ENCODE peak calls at places on chromosomes 16 and 17, in four cellular contexts. I, O, R and M are unnamed samples.

GRCh38 chr17:59804910-59805381 is 87.8 kb downstream of the TUBD1 start:
- DNase-seq in I (no peak), O (peak; percentile 42), R (no peak), M (peak; percentile 31)

GRCh38 chr17:74831442-74832146 is 28.1 kb downstream of the GRIN2C start:
- DNase-seq in O (peak; percentile 60), I (no peak), R (no peak), M (no peak)

GRCh38 chr17:50681260-50682200 is 26.2 kb downstream of the ANKRD40 start:
- DNase-seq in O (peak; percentile 94), I (no peak), R (peak; percentile 69), M (peak; percentile 79)

GRCh38 chr17:266701-267656 is 85.5 kb upstream of the DOC2B start:
- DNase-seq in I (no peak), O (peak; percentile 57), R (no peak), M (no peak)

GRCh38 chr16:65889533-65889966 is 476.9 kb upstream of the CDH5 start:
- DNase-seq in R (no peak), I (no peak), O (no peak), M (no peak)

GRCh38 chr16:2090481-2090797 is 42.7 kb downstream of the TSC2 start:
- DNase-seq in O (no peak), I (no peak), R (no peak), M (no peak)

GRCh38 chr16:2776500-2777139 is 460 bp downstream of the ELOB start:
- DNase-seq in I (peak; percentile 37), O (no peak), R (no peak), M (no peak)

GRCh38 chr17:38464251-38464722 is 36.0 kb downstream of the ARHGAP23 start:
- DNase-seq in I (no peak), R (no peak), O (peak; percentile 83), M (no peak)

GRCh38 chr16:84514874-84515835 is 10.7 kb upstream of the MEAK7 start:
- DNase-seq in O (no peak), R (peak; percentile 85), I (no peak), M (no peak)

GRCh38 chr17:75784473-75785015 is at the start of gene UNK:
- DNase-seq in I (peak; percentile 97), R (peak; percentile 99), O (peak; percentile 99), M (peak; percentile 96)

GRCh38 chr17:16449121-16449570 is 33.8 kb downstream of the TRPV2 start:
- DNase-seq in O (no peak), R (no peak), I (no peak), M (no peak)

GRCh38 chr17:58267347-58268324 is 13.1 kb downstream of the MPO start:
- DNase-seq in O (no peak), I (no peak), R (no peak), M (peak; percentile 5)

GRCh38 chr16:10521681-10522274 is 58.6 kb downstream of the EMP2 start:
- DNase-seq in O (peak; percentile 75), R (peak; percentile 79), I (peak; percentile 52), M (peak; percentile 68)

GRCh38 chr16:82061861-82062525 is 26.9 kb downstream of the HSD17B2 start:
- DNase-seq in I (no peak), O (peak; percentile 13), R (no peak), M (peak; percentile 53)

GRCh38 chr17:37465058-37465616 is 24.6 kb upstream of the DUSP14 start:
- DNase-seq in I (no peak), R (no peak), O (no peak), M (no peak)

GRCh38 chr16:74999683-75000480 is 1.1 kb downstream of the ZNRF1 start:
- DNase-seq in I (peak; percentile 78), R (peak; percentile 44), O (peak; percentile 74), M (no peak)

GRCh38 chr17:3848229-3848628 is 2.2 kb upstream of the NCBP3 start:
- DNase-seq in R (no peak), I (no peak), O (no peak), M (no peak)

GRCh38 chr16:24568392-24568791 is 29.0 kb downstream of the RBBP6 start:
- DNase-seq in R (no peak), I (no peak), O (peak; percentile 25), M (no peak)

GRCh38 chr17:70099267-70099666 is 24.2 kb downstream of the KCNJ16 start:
- DNase-seq in O (no peak), I (no peak), R (no peak), M (no peak)

GRCh38 chr17:20774472-20775135 is 195.1 kb downstream of the CDRT15L2 start:
- DNase-seq in I (no peak), R (no peak), O (no peak), M (no peak)

GRCh38 chr17:81418710-81419332 is 23.6 kb downstream of the BAHCC1 start:
- DNase-seq in O (no peak), R (no peak), I (no peak), M (no peak)
- TF ChIP-seq FOXJ3 in O (no peak), R (no peak), I (no peak), M (no peak)

GRCh38 chr16:55056585-55057520 is 126.2 kb downstream of the IRX5 start:
- DNase-seq in R (no peak), I (peak; percentile 81), O (peak; percentile 87), M (no peak)
- TF ChIP-seq FOXJ3 in R (no peak), I (no peak), O (no peak), M (no peak)

GRCh38 chr16:787978-788398 is at the start of gene RPUSD1:
- DNase-seq in I (peak; percentile 52), R (no peak), O (no peak), M (no peak)

GRCh38 chr16:787261-787966 is 767 bp downstream of the RPUSD1 start:
- DNase-seq in R (no peak), O (no peak), I (no peak), M (peak; percentile 39)

GRCh38 chr16:784431-784830 is 3.8 kb downstream of the RPUSD1 start:
- DNase-seq in I (no peak), O (no peak), R (no peak), M (no peak)

GRCh38 chr16:783404-784161 is 4.6 kb downstream of the RPUSD1 start:
- DNase-seq in O (no peak), I (no peak), R (no peak), M (peak; percentile 81)

DNA sequence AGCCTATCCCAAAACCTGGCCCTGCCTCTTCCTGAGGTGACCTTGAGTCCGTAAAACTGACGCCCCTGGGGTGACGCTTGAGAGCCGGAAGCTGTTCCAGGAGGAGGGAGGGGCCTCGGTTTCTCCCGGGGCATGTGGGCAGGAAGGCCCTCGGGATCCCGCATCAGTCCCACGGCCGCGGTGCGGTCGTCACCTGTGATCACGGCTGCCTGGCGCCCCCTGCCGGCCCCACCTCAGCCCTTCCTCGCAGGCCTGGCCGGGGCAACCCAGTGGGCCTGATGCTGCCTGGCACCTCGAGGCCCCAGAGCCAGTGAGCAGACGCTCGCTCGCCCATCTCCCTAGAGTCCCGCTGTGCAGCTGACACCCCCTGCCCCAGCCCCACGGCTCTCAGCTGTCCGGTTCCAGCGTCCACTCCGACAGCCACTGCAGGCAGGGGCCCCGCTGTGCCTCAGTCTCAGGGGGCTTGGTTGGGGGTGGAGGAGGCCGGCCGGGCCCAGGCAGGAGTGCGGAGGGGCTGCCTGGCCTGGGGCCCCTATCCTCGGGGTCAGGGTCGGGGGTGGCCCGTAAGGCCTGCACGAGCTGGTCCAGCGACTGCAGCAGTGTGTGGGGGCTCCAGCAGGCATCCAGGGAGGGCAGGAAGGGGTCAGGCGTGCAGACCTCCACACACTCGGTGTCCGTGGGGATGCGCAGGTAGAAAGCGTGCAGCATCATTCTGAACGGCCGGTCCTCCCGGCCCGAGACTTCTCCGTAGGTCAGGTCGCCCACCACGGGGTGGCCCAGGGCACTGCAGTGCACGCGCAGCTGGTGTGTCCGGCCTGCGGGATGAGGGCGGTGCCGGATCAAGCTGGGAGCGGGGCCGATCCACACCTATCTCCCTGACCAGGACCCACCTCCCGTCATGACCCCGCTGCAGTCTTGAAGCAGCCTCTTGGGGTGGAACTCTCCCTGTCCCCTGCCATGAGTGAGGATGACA is 2.3 kb downstream of the RPUSD1 start:
- DNase-seq in O (peak; percentile 86), I (peak; percentile 95), R (peak; percentile 31), M (peak; percentile 70)
- TF ChIP-seq FOXJ3 in O (no peak), I (no peak), R (no peak), M (no peak)

GRCh38 chr17:42422958-42423712 is at the start of gene CAVIN1:
- DNase-seq in R (peak; percentile 90), I (peak; percentile 97), O (peak; percentile 83), M (peak; percentile 99)
- TF ChIP-seq FOXJ3 in R (peak; percentile 40), I (no peak), O (no peak), M (no peak)

GRCh38 chr17:28221751-28222414 is 97.1 kb upstream of the TMEM97 start:
- DNase-seq in O (no peak), I (no peak), R (no peak), M (no peak)
- TF ChIP-seq FOXJ3 in O (no peak), I (no peak), R (no peak), M (no peak)

GRCh38 chr16:28324887-28325279 is 32.6 kb downstream of the SBK1 start:
- DNase-seq in R (no peak), I (no peak), O (no peak), M (no peak)
- TF ChIP-seq FOXJ3 in R (peak; percentile 3), I (no peak), O (no peak), M (no peak)